ENCODE peak calls at places on chromosome 2, in ten cellular contexts. H is M059J; K is stimulated activated CD8-positive, alpha-beta memory T cell treated with anti-CD3 and anti-CD28 coated beads, Interleukin-2, amount 100 ng/mL, for 1 hour; N is smooth muscle cell of the brain vasculature; I is posterior vena cava; A is H9; T is NCI-H2029 treated with DMSO at 0.1 percent for 48 hours; J is stimulated activated CD4-positive, alpha-beta T cell treated with anti-CD3 and anti-CD28 coated beads, Interleukin-1b, Interleukin-23, amount 100 ng/mL, for 24 hours; R is fibroblast of the aortic adventitia; M is NCI-H460. S is an unnamed sample.

GRCh38 chr2:387980-388421 is 100.1 kb upstream of the ALKAL2 start:
- DNase-seq in H (no peak), K (no peak), N (no peak), I (no peak), A (no peak), T (no peak), J (no peak), R (no peak), M (no peak), S (no peak)

GRCh38 chr2:149666809-149667208 is 79.2 kb upstream of the MMADHC start:
- DNase-seq in H (no peak), K (no peak), N (no peak), I (no peak), A (no peak), T (no peak), J (no peak), R (no peak), M (no peak), S (no peak)

GRCh38 chr2:136238214-136238551 is 120.2 kb upstream of the CXCR4 start:
- DNase-seq in H (peak), K (no peak), N (no peak), I (no peak), A (no peak), T (no peak), J (no peak), R (peak), M (no peak), S (no peak)

GRCh38 chr2:165868211-165868610 is 74.2 kb upstream of the GALNT3 start:
- DNase-seq in H (no peak), K (no peak), N (no peak), I (no peak), A (no peak), T (peak), J (no peak), R (peak), M (no peak), S (no peak)

GRCh38 chr2:64338910-64339500 is 115.0 kb upstream of the LGALSL start:
- DNase-seq in H (peak), K (no peak), N (peak), I (no peak), A (no peak), T (no peak), J (no peak), R (no peak), M (no peak), S (no peak)

GRCh38 chr2:98900721-98901120 is 35.3 kb downstream of the CRACDL start:
- DNase-seq in H (no peak), K (no peak), N (no peak), I (peak), A (no peak), T (peak), J (no peak), R (no peak), M (no peak), S (no peak)

GRCh38 chr2:70124983-70125480 is 37.8 kb downstream of the PCBP1 start:
- DNase-seq in H (peak), K (no peak), N (no peak), I (peak), A (peak), T (no peak), J (no peak), R (peak), M (peak), S (peak)

GRCh38 chr2:157075924-157076323 is 181.6 kb upstream of the GALNT5 start:
- DNase-seq in H (no peak), K (no peak), N (no peak), I (no peak), A (no peak), T (no peak), J (no peak), R (no peak), M (no peak), S (no peak)

GRCh38 chr2:143698350-143698749 is 569.1 kb downstream of the ARHGAP15 start:
- DNase-seq in H (no peak), K (no peak), N (no peak), I (no peak), A (no peak), T (no peak), J (no peak), R (no peak), M (no peak), S (no peak)

GRCh38 chr2:183035298-183035953 is 2.8 kb downstream of the NCKAP1 start:
- DNase-seq in H (peak), K (no peak), N (no peak), I (no peak), A (no peak), T (no peak), J (no peak), R (peak), M (no peak), S (no peak)

GRCh38 chr2:118554616-118555015 is 292.8 kb downstream of the EN1 start:
- DNase-seq in H (no peak), K (no peak), N (no peak), I (no peak), A (no peak), T (no peak), J (no peak), R (peak), M (no peak), S (no peak)

GRCh38 chr2:9556121-9556869 is 665 bp upstream of the ADAM17 start:
- DNase-seq in H (no peak), K (no peak), N (no peak), I (no peak), A (no peak), T (no peak), J (no peak), R (peak), M (no peak), S (no peak)

GRCh38 chr2:3650140-3650944 is 7.7 kb upstream of the ALLC start:
- DNase-seq in H (no peak), K (no peak), N (no peak), I (peak), A (no peak), T (no peak), J (no peak), R (no peak), M (no peak), S (no peak)

GRCh38 chr2:42025151-42025582 is 22.7 kb upstream of the PKDCC start:
- DNase-seq in H (peak), K (no peak), N (peak), I (no peak), A (peak), T (peak), J (no peak), R (peak), M (no peak), S (no peak)

GRCh38 chr2:168147858-168148794 is 99.3 kb downstream of the STK39 start:
- DNase-seq in H (no peak), K (no peak), N (no peak), I (no peak), A (no peak), T (no peak), J (no peak), R (no peak), M (no peak), S (no peak)

GRCh38 chr2:62305421-62306176 is 109.7 kb downstream of the B3GNT2 start:
- DNase-seq in H (no peak), K (no peak), N (no peak), I (no peak), A (no peak), T (peak), J (peak), R (no peak), M (no peak), S (peak)

GRCh38 chr2:145258903-145259579 is 739.1 kb upstream of the ZEB2 start:
- DNase-seq in H (peak), K (peak), N (no peak), I (no peak), A (no peak), T (no peak), J (no peak), R (no peak), M (no peak), S (peak)

GRCh38 chr2:3102915-3103569 is 274.6 kb downstream of the EIPR1 start:
- DNase-seq in H (no peak), K (no peak), N (no peak), I (peak), A (no peak), T (no peak), J (no peak), R (no peak), M (no peak), S (no peak)

GRCh38 chr2:12288048-12288447 is 428.7 kb upstream of the TRIB2 start:
- DNase-seq in H (no peak), K (no peak), N (no peak), I (no peak), A (no peak), T (no peak), J (no peak), R (no peak), M (no peak), S (no peak)

GRCh38 chr2:120110507-120110906 is 97.6 kb downstream of the EPB41L5 start:
- DNase-seq in H (no peak), K (no peak), N (no peak), I (no peak), A (no peak), T (no peak), J (no peak), R (peak), M (no peak), S (no peak)

GRCh38 chr2:127674241-127675209 is 805 bp downstream of the LIMS2 start:
- DNase-seq in H (no peak), K (no peak), N (no peak), I (no peak), A (peak), T (no peak), J (no peak), R (no peak), M (no peak), S (no peak)

S was measured in activated T-helper 2 cell treated with anti-CD3 and anti-CD28 coated beads, Interferon-gamma antibody, Interleukin-2, Interleukin-4, amounts not matched to agents 10 μg/mL and 5 μg/mL and 100 μg/mL, durations not matched to agents 14 hours and 24 hours and 36 hours.